ENCODE peak calls at places on chromosomes 1 and 21, in four cellular contexts. R is prostate gland, T is heart left ventricle, H is fibroblast of mammary gland. P is an unnamed sample.

GRCh38 chr21:24939288-24939687 is 668.0 kb downstream of the MRPL39 start:
- DNase-seq in R (peak; percentile 73), T (no peak), H (no peak), P (no peak)

GRCh38 chr1:203342192-203342940 is 8.6 kb downstream of the FMOD start:
- DNase-seq in R (peak; percentile 33), T (no peak), H (peak; percentile 40), P (peak; percentile 49)

GRCh38 chr1:199931666-199932377 is 95.7 kb upstream of the NR5A2 start:
- DNase-seq in R (no peak), T (no peak), H (peak; percentile 9), P (no peak)

GRCh38 chr1:115648717-115649691 is 7.2 kb downstream of the VANGL1 start:
- DNase-seq in R (no peak), T (no peak), H (no peak), P (peak; percentile 38)

GRCh38 chr1:88802950-88803349 is 88.4 kb downstream of the GTF2B start:
- DNase-seq in R (no peak), T (no peak), H (peak; percentile 66), P (peak; percentile 38)

GRCh38 chr21:45289655-45290515 is 2.2 kb upstream of the POFUT2 start:
- DNase-seq in R (no peak), T (no peak), H (peak; percentile 38), P (peak; percentile 50)

GRCh38 chr1:22237433-22238093 is 94.7 kb upstream of the WNT4 start:
- DNase-seq in R (no peak), T (peak; percentile 30), H (no peak), P (no peak)

GRCh38 chr1:6180578-6181311 is 624 bp upstream of the CHD5 start:
- DNase-seq in R (no peak), T (no peak), H (no peak), P (no peak)

GRCh38 chr1:198726455-198726854 is 87.6 kb downstream of the PTPRC start:
- DNase-seq in R (no peak), T (no peak), H (peak; percentile 25), P (peak; percentile 58)

GRCh38 chr1:209860293-209860881 is 32.6 kb downstream of the UTP25 start:
- DNase-seq in R (peak; percentile 70), T (peak; percentile 74), H (peak; percentile 85), P (peak; percentile 93)

GRCh38 chr1:196890668-196891067 is 2.8 kb downstream of the CFHR4 start:
- DNase-seq in R (no peak), T (no peak), H (no peak), P (no peak)

GRCh38 chr1:34868230-34869049 is 8.9 kb upstream of the SMIM12 start:
- DNase-seq in R (no peak), T (no peak), H (no peak), P (no peak)

GRCh38 chr1:34865981-34866761 is 6.6 kb upstream of the SMIM12 start:
- DNase-seq in R (peak; percentile 65), T (peak; percentile 93), H (peak; percentile 64), P (peak; percentile 77)

GRCh38 chr1:34865573-34865972 is 6.0 kb upstream of the SMIM12 start:
- DNase-seq in R (no peak), T (no peak), H (no peak), P (no peak)

GRCh38 chr1:34867421-34867820 is 7.9 kb upstream of the SMIM12 start:
- DNase-seq in R (no peak), T (no peak), H (no peak), P (no peak)

DNA sequence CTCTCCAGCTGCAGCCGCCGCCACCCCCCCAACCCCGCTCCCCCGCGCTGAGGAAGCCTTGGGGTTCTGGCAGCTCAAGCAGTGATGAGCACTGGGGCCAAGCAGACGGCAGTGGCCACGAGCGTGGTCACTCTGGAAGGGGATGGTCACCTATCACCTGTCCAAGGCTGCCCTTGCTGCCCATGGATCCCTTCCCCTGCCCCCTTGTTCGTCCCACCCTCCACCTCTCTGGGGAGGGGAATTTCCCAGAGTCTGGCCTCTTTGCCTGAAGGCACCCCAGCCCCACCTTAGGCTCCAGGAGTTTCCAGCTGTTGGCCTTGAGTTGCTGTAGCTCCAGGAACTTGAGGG is 7.2 kb upstream of the SMIM12 start:
- DNase-seq in R (no peak), T (no peak), H (no peak), P (no peak)
- H3K4me3 ChIP-seq in R (peak overlapping the region; percentile 56), T (peak overlapping the region; percentile 89), H (peak overlapping the region; percentile 63), P (peak overlapping the region; percentile 66)

DNA sequence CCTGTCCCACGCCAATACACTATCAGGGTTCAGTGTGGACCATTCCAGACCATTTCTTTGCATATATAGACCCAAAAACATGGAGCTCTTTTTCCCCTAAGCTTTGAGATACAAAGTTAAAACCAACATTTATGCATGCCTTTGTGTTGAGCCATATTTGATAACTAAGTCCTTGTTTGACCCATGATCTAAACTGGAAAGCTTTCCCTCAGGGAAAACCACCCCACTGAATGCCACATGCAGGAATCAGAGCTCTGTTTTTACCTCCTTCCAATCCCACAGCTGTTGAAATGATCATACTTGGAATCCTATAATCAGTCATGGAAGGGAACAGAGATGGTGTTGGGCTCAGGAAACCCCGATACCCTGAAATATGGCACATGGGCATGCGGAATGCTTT is 14.8 kb upstream of the SLC45A1 start:
- DNase-seq in R (no peak), T (no peak), H (peak; percentile 30), P (peak; percentile 29)
- H3K4me3 ChIP-seq in R (no peak overlapping the region), T (no peak overlapping the region), H (no peak overlapping the region), P (no peak overlapping the region)

DNA sequence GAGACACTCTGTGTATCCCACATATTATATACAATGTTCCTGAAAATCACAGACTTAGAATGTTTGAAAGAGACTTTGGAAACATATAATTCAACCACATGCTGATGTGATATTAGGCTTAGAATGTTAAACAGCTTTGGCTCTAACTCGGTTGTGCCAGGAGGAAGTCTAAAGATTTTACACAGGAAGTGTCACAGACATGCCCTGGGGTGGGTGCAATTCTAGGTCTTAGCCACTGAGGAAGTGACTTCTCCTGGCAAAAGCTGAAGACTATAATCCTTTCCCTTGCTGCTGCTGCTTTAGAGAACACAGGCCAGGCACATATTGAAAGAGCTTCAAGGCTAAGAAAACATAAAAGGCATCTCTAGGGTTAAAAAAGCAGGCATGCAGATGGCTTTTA is 51.0 kb downstream of the RPL5 start:
- DNase-seq in R (no peak), T (no peak), H (no peak), P (no peak)
- H3K4me3 ChIP-seq in R (no peak overlapping the region), T (no peak overlapping the region), H (no peak overlapping the region), P (no peak overlapping the region)

GRCh38 chr1:161196521-161197451 is 2.1 kb downstream of the ADAMTS4 start:
- DNase-seq in R (no peak), T (peak; percentile 72), H (peak; percentile 93), P (peak; percentile 83)
- H3K4me3 ChIP-seq in R (no peak overlapping the region), T (peak overlapping the region; percentile 62), H (peak overlapping the region; percentile 85), P (peak overlapping the region; percentile 65)

P was measured in fibroblast of pulmonary artery.